ENCODE peak calls at places on chromosomes 16 and 17, in four cellular contexts. F is testis; M is CD4-positive, alpha-beta T cell; A is GM10248. W is an unnamed sample.

GRCh38 chr16:85195884-85196816 is 83.9 kb upstream of the CIBAR2 start:
- DNase-seq in F (peak), M (no peak), A (no peak), W (no peak)

GRCh38 chr17:2138318-2138717 is 83.4 kb downstream of the HIC1 start:
- DNase-seq in F (no peak), M (peak), A (peak), W (peak)

GRCh38 chr17:75628425-75628824 is 4.8 kb upstream of the SMIM5 start:
- DNase-seq in F (no peak), M (no peak), A (no peak), W (no peak)

GRCh38 chr16:24988593-24989338 is 26.4 kb downstream of the ARHGAP17 start:
- DNase-seq in F (peak), M (no peak), A (no peak), W (peak)

GRCh38 chr17:6366144-6366755 is 68.7 kb downstream of the AIPL1 start:
- DNase-seq in F (peak), M (no peak), A (no peak), W (peak)

GRCh38 chr17:78535285-78536197 is 41.7 kb downstream of the DNAH17 start:
- DNase-seq in F (no peak), M (peak), A (no peak), W (no peak)

GRCh38 chr16:74896389-74897370 is 88.2 kb downstream of the WDR59 start:
- DNase-seq in F (no peak), M (no peak), A (no peak), W (peak)

GRCh38 chr17:21081967-21082366 is 39.2 kb upstream of the USP22 start:
- DNase-seq in F (no peak), M (no peak), A (no peak), W (no peak)

GRCh38 chr16:68724797-68725196 is 12.3 kb upstream of the CDH1 start:
- DNase-seq in F (no peak), M (no peak), A (no peak), W (no peak)

GRCh38 chr17:75404739-75405364 is 626 bp downstream of the GRB2 start:
- DNase-seq in F (peak), M (peak), A (no peak), W (peak)

GRCh38 chr16:71399801-71400563 is 41.5 kb downstream of the CALB2 start:
- DNase-seq in F (no peak), M (no peak), A (no peak), W (no peak)

GRCh38 chr16:15434425-15435215 is at the start of gene BMERB1:
- DNase-seq in F (peak), M (peak), A (no peak), W (peak)

GRCh38 chr16:46801428-46802049 is 29.4 kb downstream of the C16orf87 start:
- DNase-seq in F (no peak), M (no peak), A (no peak), W (peak)

GRCh38 chr16:48535831-48536599 is 74.0 kb downstream of the N4BP1 start:
- DNase-seq in F (peak), M (no peak), A (peak), W (no peak)

GRCh38 chr16:66900721-66901441 is 17.8 kb downstream of the CDH16 start:
- DNase-seq in F (peak), M (no peak), A (no peak), W (no peak)

DNA sequence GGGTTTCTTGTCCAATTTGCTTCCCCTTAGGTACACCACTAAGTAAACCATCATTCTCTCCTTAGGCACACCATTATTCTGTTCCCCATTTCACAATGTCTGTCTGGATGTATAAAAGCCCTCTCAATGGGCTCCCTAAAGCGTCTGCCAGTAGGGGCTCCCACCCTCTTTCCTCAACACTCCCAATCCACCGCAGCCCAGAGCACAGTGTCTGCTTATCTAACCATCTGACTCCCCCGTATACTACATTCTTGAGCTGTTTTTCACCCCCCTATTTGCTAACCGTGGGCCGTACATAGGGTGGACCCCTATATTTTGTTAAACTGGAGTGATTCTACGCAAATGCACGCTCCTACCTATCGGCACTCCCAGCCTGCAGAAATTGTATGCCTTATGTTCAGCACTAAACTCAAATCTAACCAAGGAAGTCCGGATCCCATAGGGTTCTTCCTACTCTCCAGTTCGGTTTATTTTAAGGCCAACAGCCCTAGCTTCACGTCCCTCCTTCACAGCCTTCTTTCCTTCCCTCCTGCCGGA is 674 bp upstream of the PSMD3 start:
- DNase-seq in F (peak), M (peak), A (no peak), W (peak)
- TF ChIP-seq CTCF in F (no peak), M (no peak), A (no peak), W (no peak)

DNA sequence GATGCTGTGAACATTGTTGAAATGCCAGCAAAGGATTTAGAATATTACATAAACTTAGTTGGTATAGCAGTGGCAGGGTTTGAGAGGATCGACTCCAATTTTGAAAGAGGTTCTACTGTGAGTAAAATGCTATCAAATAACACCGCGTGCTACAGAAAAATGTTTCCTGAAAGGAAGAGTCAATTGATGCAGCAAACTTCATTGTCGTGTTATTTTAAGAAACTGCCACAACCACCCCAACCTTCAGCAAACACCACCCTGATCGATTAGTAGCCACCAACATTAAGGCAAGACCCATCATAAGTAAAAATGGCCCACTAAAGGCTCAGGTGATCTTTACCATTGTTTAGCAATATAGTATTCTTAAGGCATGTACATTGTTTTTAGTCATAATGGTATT is 27.3 kb downstream of the HLF start:
- DNase-seq in F (no peak), M (no peak), A (no peak), W (no peak)
- TF ChIP-seq CTCF in F (no peak), M (no peak), A (no peak), W (no peak)

GRCh38 chr17:16915752-16916556 is 56.0 kb downstream of the TNFRSF13B start:
- DNase-seq in F (peak), M (no peak), A (peak), W (peak)
- TF ChIP-seq CTCF in F (no peak), M (peak), A (peak), W (peak)

DNA sequence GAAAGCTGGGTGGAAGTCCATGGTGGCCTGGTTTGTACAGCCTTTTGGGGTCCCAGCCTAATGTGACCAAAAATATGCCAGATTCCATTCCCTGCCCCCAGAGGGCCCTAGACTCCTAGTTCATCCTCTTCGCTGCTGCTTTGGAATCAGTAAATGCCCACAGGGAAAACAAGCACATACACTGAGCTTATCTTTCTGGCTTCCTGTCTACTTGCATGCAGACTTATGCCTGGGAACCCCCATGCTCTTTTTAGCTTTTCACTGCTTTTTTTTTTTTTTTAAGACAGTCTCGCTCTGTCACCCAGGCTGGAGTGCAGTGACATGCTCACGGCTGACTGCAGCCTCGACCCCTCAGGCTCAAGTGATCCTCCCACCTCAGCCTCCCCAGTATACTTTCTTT is 6.2 kb upstream of the CD300LG start:
- DNase-seq in F (peak), M (no peak), A (no peak), W (no peak)
- TF ChIP-seq CTCF in F (peak), M (no peak), A (no peak), W (peak)

DNA sequence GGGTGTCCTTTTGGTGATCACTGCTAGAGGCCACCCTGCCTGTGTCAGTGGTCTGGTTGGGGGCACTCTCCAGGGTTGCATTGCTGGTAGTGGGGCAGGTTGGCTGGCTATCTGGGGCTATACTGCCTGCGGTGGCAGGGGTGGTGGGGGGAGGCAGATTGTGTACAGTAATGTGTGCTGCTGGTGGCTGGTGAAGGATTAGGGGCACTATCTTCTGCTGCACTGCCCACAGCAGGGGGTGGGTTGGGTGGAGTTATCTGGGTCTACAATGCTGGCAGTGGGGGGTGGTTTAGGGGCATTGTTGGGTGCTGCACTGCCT is 204.0 kb upstream of the WSB1 start:
- DNase-seq in F (no peak), M (no peak), A (no peak), W (no peak)
- TF ChIP-seq CTCF in F (no peak), M (no peak), A (no peak), W (no peak)

DNA sequence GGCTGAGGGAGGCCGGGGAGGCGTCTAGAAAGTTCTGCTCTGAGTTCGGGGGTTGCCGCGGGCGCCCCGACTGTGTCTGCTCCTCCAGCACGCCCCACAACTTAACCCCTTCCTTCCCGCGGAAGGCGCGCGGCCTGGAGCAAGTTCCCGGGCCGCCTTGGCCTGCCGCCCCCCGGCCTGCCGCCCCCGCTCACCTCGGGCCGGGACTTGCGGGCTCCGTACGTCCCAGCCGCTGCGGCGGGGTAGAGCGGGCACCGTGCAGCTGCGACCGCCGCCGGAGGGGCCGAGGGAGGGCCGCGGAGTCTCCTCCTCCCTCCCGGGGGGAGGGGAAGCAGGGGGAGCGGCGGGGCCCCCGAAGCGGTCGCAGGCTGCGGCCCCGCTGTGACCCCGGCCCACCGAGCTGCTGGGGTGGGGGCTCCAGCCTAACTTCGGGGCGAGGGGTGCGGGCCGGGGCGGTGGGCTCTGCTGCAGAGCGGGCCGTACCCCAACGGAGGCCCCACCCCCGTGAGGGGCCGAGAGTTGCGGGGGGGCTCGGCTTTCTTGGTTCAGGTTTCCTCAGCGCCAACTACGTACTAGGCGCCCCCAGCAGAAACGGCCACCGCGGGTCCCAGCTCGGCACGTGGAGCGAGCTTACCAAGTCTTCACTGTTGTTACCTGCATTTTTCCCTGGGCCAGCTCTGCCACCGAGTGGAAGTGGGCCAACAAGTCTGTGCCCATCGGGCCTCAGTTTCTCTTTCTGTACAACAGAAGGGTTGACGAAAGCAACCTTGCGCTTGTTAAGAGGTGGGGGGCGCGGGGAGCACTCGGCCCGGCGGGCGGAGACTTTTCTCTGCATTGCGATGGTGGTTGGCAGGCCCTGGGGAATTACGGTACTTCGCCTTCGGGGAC is at the start of gene CCDC102A:
- DNase-seq in F (peak), M (no peak), A (peak), W (no peak)
- TF ChIP-seq CTCF in F (no peak), M (no peak), A (no peak), W (no peak)

DNA sequence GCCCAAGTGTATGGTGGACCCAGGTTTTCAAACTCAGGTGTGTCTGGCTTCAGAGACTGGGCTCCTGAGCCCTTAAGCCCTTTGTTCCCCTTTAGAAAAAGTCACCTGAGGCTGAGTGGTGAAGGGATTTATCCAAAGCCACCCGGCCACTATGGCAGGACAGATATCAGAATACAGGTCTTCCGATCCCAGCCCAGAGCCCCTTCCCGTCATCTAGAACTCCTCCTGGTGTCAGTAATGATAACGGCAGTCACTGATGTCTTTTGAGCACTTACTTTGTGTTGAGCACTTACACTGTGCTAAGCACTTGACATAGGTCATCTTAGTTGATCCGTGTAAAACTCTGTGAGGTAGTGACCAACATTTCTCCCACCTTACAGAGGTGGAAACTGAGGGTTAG is 16.6 kb downstream of the NOD2 start:
- DNase-seq in F (no peak), M (no peak), A (no peak), W (no peak)
- TF ChIP-seq CTCF in F (no peak), M (no peak), A (no peak), W (no peak)

DNA sequence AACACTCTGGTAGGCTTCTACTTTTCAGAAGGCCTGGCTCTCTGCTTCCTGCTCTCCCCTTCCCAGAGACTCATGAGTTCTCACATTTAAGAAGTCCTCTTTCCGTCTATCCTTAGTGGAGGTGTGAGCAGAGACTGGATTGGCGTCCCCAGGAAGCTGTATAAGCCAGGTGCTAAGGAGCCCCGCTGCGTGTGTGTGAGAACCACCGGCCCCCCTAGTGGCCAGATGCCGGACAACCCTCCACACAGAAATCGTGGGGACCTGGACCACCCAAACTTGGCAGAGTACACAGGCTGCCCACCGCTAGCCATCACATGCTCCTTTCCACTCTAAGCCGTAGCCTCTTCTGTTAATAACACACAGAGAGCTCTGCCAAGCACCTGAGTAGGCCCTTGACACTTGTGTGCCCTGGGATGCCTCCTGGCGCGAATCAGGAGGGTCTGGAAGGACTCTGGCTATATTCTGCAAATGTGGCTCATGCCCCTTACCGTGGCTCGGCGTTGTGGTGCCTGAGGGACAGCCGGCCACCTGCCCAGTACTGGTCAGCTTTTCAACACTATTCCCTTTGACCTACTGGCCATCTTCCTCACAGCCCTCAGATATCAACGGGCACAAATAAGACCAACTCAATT is 13.9 kb downstream of the CYB5D2 start:
- DNase-seq in F (no peak), M (no peak), A (no peak), W (no peak)
- TF ChIP-seq CTCF in F (no peak), M (no peak), A (peak), W (peak)

DNA sequence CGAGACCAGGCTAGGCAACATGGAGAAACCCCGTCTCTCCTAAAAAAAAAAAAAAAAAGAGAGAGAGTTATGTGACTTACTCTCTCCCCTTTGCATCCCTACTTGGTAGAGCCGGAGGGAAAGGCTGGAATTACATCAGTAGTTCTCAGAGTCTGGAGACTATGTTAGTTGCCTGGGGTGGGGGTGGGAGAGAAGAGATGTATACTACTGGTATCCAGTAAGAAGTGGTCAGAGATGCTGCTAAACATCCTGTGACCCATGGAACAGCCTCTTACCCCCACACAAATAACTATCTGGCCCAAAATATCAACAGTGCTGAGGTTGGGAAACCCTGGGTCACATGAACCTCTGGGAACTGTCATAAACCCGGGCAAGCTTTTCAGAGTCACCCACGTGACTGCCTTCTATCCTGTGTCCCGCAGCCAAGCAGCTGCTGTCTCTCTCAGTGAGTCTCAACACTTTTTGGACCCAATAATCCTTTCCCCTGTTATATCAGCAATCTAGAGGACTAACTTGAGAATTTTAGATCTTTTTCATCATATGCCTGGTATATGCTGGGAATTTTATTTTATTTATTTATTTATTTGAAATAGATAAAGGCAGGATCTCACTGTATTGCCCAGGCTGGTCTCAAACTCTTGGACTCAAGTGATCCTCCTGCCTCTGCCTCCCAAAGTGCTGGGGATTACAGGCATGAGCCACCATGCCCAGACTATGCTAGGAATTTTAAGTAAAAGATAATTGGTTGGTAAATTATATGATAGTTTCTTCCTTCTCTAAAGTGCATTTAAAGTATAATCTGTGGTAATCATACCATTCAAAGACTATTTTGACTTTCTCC is 8.7 kb downstream of the EIF1 start:
- DNase-seq in F (peak), M (no peak), A (no peak), W (no peak)
- TF ChIP-seq CTCF in F (no peak), M (no peak), A (no peak), W (no peak)

DNA sequence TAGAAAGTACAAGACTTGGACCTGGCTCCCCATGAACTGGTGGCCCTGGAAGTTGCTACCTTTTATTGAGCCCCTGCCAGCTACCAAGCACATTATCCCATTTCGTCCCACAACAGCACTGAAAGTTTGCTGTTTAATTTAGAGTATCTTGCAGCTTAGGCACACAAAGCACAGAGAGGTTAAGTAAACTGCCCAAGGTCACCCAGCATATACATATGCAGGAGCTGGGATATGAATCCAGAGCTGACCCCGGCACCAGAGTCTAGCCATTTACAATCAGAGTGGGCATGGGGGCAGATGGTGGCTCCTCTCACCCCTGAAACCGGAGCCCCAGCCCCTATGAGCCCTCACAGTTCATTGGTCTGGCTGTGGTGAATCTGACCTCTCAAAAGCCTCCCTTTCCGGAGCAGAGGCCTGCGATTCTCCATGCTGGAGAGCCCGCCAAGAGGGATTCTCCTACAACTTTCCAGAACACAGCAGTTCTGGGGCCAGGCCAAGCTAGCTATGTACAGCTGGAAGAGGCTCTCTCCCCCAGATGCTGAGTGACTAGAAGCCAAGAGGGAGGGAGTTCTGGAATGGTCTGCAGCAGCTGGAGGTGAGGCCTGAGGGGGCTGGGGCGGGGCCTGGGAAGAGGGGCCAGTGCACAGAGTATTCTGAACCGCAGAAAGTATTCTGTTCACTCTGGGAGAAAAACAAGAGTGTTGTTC is 58.3 kb downstream of the SREBF1 start:
- DNase-seq in F (peak), M (no peak), A (no peak), W (no peak)
- TF ChIP-seq CTCF in F (no peak), M (no peak), A (no peak), W (no peak)